ENCODE peak calls at places on chromosome 13, in six cellular contexts. F, X, U, C, A and V are unnamed samples.

GRCh38 chr13:106911020-106911419 is 343.1 kb upstream of the ARGLU1 start:
- ATAC-seq in F (no peak), U (no peak), C (no peak), X (no peak), A (no peak), V (no peak)

GRCh38 chr13:96033220-96034015 is 19.8 kb downstream of the UGGT2 start:
- ATAC-seq in C (no peak), U (no peak), X (no peak), A (no peak), F (no peak), V (no peak)

GRCh38 chr13:71674776-71675352 is 192.1 kb downstream of the DACH1 start:
- ATAC-seq in C (no peak), A (no peak), X (no peak), U (no peak), F (no peak), V (no peak)

GRCh38 chr13:96822900-96823299 is 171.4 kb downstream of the OXGR1 start:
- ATAC-seq in A (no peak), U (no peak), C (peak; percentile 54), X (no peak), F (no peak), V (no peak)

GRCh38 chr13:110964229-110965037 is 49.6 kb upstream of the ANKRD10 start:
- ATAC-seq in A (no peak), F (no peak), X (no peak), C (peak; percentile 9), U (no peak), V (no peak)

GRCh38 chr13:105452895-105453294 is 1082.6 kb downstream of the EFNB2 start:
- ATAC-seq in A (no peak), C (no peak), F (no peak), U (no peak), X (no peak), V (no peak)

GRCh38 chr13:37011002-37011401 is 10.4 kb downstream of the EXOSC8 start:
- ATAC-seq in X (no peak), F (no peak), U (no peak), C (peak; percentile 36), A (no peak), V (no peak)

GRCh38 chr13:54647275-54647674 is 1618.7 kb downstream of the OLFM4 start:
- ATAC-seq in C (no peak), A (no peak), X (no peak), U (no peak), F (no peak), V (no peak)

GRCh38 chr13:24223341-24224231 is 63.1 kb downstream of the SPATA13 start:
- ATAC-seq in C (peak; percentile 56), A (peak; percentile 21), U (peak; percentile 28), X (peak; percentile 28), F (peak; percentile 36), V (peak; percentile 73)

GRCh38 chr13:37360556-37360955 is 238.0 kb downstream of the POSTN start:
- ATAC-seq in F (no peak), X (no peak), U (no peak), C (no peak), A (no peak), V (no peak)

GRCh38 chr13:104301216-104301975 is 1235.2 kb upstream of the SLC10A2 start:
- ATAC-seq in C (no peak), A (no peak), U (no peak), F (no peak), X (no peak), V (no peak)

GRCh38 chr13:94657167-94657566 is 55.2 kb downstream of the SOX21 start:
- ATAC-seq in F (no peak), U (no peak), X (no peak), C (no peak), A (no peak), V (no peak)

GRCh38 chr13:111337206-111337605 is 16.8 kb downstream of the TEX29 start:
- ATAC-seq in A (no peak), C (no peak), U (no peak), X (no peak), F (no peak), V (no peak)

GRCh38 chr13:52851153-52851962 is 2.9 kb upstream of the PCDH8 start:
- ATAC-seq in F (no peak), C (peak; percentile 60), A (no peak), U (no peak), X (no peak), V (peak; percentile 78)

GRCh38 chr13:113923376-113924063 is 50.4 kb downstream of the C13orf46 start:
- ATAC-seq in X (no peak), F (no peak), U (no peak), A (no peak), C (no peak), V (no peak)

GRCh38 chr13:20331949-20332348 is 99.8 kb upstream of the GJB6 start:
- ATAC-seq in U (no peak), F (no peak), C (no peak), A (no peak), X (no peak), V (no peak)

GRCh38 chr13:40375522-40376171 is 290.8 kb downstream of the FOXO1 start:
- ATAC-seq in X (no peak), C (no peak), A (no peak), U (no peak), F (no peak), V (no peak)

GRCh38 chr13:25276748-25277147 is 10.5 kb downstream of the MTMR6 start:
- ATAC-seq in X (peak; percentile 38), A (peak; percentile 32), U (peak; percentile 44), F (no peak), C (peak; percentile 35), V (no peak)